ENCODE peak calls at places on chromosome 2, in eight cellular contexts. N is PC-9, K is esophagus squamous epithelium, W is transverse colon, E is hepatocyte, Z is K562, O is upper lobe of right lung, G is A549. J is an unnamed sample.

GRCh38 chr2:10368491-10369231 is 66.0 kb downstream of the HPCAL1 start:
- DNase-seq in N (no peak), K (no peak), W (no peak), E (peak; percentile 47), Z (no peak), O (peak; percentile 72), G (no peak), J (no peak)

GRCh38 chr2:172131713-172132555 is 29.2 kb upstream of the DLX2 start:
- DNase-seq in N (no peak), K (no peak), W (no peak), E (no peak), Z (no peak), O (no peak), G (no peak), J (no peak)

GRCh38 chr2:3827673-3828575 is 124.5 kb downstream of the DCDC2C start:
- DNase-seq in N (no peak), K (no peak), W (no peak), E (peak; percentile 42), Z (peak; percentile 34), O (no peak), G (peak; percentile 60), J (peak; percentile 21)

GRCh38 chr2:47225061-47225783 is 70.1 kb upstream of the STPG4 start:
- DNase-seq in N (peak; percentile 84), K (no peak), W (peak; percentile 59), E (peak; percentile 87), Z (peak; percentile 47), O (no peak), G (no peak), J (peak; percentile 71)

GRCh38 chr2:125516496-125517109 is 1139.4 kb upstream of the GYPC start:
- DNase-seq in N (no peak), K (no peak), W (no peak), E (peak; percentile 37), Z (peak; percentile 39), O (no peak), G (no peak), J (peak; percentile 15)

GRCh38 chr2:74142340-74142739 is 5.4 kb downstream of the BOLA3 start:
- DNase-seq in N (no peak), K (no peak), W (no peak), E (no peak), Z (peak; percentile 74), O (no peak), G (peak; percentile 41), J (no peak)

GRCh38 chr2:206556357-206556949 is 85.8 kb upstream of the FAM237A start:
- DNase-seq in N (no peak), K (no peak), W (no peak), E (peak; percentile 50), Z (peak; percentile 12), O (no peak), G (peak; percentile 5), J (peak; percentile 16)

GRCh38 chr2:241739651-241740050 is 5.2 kb downstream of the D2HGDH start:
- DNase-seq in N (no peak), K (no peak), W (no peak), E (no peak), Z (no peak), O (no peak), G (no peak), J (no peak)

GRCh38 chr2:189608799-189609422 is 28.3 kb upstream of the SLC40A1 start:
- DNase-seq in N (no peak), K (no peak), W (no peak), E (no peak), Z (no peak), O (no peak), G (no peak), J (no peak)

GRCh38 chr2:102061962-102062795 is 70.4 kb downstream of the IL1R2 start:
- DNase-seq in N (no peak), K (no peak), W (no peak), E (no peak), Z (peak; percentile 9), O (no peak), G (no peak), J (no peak)

GRCh38 chr2:74327627-74328026 is 15.6 kb downstream of the SLC4A5 start:
- DNase-seq in N (no peak), K (no peak), W (no peak), E (no peak), Z (no peak), O (no peak), G (no peak), J (no peak)

DNA sequence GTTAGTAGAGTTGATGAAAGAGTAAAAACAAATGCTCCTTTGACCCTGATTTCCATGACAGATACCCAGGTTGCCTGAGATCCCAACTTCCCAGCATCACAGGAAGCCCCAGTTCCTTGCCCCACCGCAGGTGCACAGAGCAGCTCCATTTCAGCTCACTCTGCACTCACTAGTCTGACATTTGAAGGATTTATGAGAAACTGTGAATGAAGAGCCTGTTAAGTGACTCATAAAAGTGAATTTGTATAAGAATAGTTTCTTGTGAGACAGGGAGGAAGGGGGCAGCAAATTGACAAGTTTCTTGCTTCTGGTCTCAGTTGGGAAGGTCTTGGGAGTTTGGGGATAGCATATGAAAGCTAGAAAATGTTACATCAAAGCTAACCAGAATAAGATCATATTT is 248.7 kb upstream of the ATP5MC3 start:
- DNase-seq in N (no peak), K (no peak), W (no peak), E (no peak), Z (no peak), O (no peak), G (no peak), J (no peak)
- H3K27ac ChIP-seq in N (no peak overlapping the region), K (no peak overlapping the region), W (no peak overlapping the region), E (no peak overlapping the region), Z (no peak overlapping the region), O (no peak overlapping the region), G (no peak overlapping the region), J (no peak overlapping the region)

GRCh38 chr2:43218221-43218549 is 8.2 kb downstream of the ZFP36L2 start:
- DNase-seq in N (no peak), K (no peak), W (no peak), E (no peak), Z (no peak), O (no peak), G (no peak), J (no peak)
- TF ChIP-seq CTCF in N (no peak), K (no peak), W (peak; percentile 38), E (no peak), Z (no peak), O (no peak), G (no peak), J (no peak)

GRCh38 chr2:100200985-100201384 is 58.6 kb upstream of the AFF3 start:
- DNase-seq in N (no peak), K (no peak), W (no peak), E (no peak), Z (no peak), O (no peak), G (no peak), J (peak; percentile 36)

GRCh38 chr2:100196786-100197494 is 54.5 kb upstream of the AFF3 start:
- DNase-seq in N (no peak), K (no peak), W (no peak), E (no peak), Z (no peak), O (peak; percentile 28), G (no peak), J (no peak)

GRCh38 chr2:100199421-100199820 is 57.0 kb upstream of the AFF3 start:
- DNase-seq in N (no peak), K (no peak), W (no peak), E (no peak), Z (no peak), O (no peak), G (no peak), J (no peak)

GRCh38 chr2:100197643-100198153 is 55.3 kb upstream of the AFF3 start:
- DNase-seq in N (no peak), K (no peak), W (peak; percentile 30), E (peak; percentile 79), Z (peak; percentile 46), O (peak; percentile 88), G (no peak), J (no peak)

DNA sequence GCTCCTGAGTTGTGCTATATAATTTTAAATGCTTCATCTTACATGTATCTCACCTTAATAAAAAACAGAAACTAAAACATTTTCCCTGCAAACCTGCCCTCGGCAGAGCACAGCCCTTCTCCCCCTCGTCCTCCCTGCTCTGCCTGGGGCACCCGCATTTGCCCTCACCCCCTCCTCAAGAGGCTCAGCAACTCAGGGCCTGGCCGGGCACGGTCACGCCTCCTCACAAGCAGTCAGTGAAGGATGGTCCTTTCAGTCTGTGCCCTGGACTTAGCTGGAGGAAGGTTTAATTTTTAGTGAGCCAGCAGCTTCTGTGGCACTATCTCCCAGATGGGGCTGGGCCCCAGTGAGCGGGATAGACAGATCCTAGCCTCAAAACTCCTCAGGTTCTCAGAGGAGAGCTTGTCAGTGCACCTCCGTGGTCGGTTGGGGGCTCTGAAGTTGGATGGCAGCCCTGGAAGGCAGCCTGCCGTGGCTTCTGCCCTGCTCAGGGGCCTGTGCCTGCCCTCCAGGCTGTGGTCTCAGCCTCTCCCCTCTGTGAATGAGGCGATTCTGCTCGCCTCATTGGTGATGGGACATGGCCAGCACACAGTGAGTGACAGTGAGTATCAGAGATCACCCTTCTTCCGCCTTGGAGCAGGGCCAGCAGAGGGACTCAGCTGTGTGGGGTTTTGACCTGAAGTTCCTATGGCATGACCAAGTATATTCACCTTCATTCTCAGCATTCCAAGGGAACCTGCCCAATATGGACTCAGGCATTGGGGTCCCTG is 56.3 kb upstream of the AFF3 start:
- DNase-seq in N (peak; percentile 5), K (no peak), W (no peak), E (no peak), Z (no peak), O (no peak), G (no peak), J (no peak)
- H3K27ac ChIP-seq in N (no peak overlapping the region), K (peak overlapping the region; percentile 83), W (peak overlapping the region; percentile 86), E (peak overlapping the region; percentile 83), Z (no peak overlapping the region), O (peak overlapping the region; percentile 78), G (no peak overlapping the region), J (no peak overlapping the region)

DNA sequence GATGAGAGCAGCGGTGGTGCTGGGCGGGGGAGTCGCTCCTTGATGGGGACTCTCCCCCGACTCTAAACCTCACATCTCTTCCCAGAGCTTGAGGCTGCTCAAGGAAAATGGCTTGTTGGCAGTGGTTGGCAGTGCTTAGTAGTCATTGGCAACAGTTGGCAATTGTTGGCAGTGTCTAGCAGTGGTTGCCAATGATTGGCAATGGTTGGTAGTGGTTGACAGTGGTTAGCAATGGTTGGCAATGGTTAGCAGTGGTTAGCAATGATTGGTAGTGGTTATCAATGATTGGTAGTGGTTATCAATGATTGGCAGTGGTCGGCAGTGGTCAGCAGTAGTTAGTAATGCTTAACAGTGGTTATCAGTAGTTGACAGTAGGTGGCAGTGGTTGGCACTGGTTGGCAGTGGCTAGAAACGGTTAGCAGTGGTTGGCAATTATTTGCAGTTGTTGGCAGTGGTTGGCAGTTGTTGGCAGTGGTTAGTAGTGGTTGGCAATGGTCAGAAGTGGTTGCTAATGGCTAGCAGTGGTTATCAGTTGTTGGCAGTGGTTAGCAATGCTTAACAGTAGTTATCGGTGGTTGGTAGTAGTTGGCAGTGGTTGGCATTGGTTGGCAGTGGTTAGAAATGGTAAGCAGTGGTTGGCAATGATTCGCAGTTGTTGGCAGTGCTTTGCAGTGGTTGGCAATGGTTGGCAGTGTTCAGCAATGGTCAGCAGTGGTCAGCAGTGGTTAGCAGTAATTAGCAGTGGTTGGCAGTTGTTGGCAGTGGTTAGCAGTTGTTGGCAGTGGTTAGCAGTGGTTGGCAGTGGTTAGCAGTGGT is 85.4 kb upstream of the OTOS start:
- DNase-seq in N (peak; percentile 3), K (no peak), W (no peak), E (no peak), Z (no peak), O (no peak), G (no peak), J (no peak)
- TF ChIP-seq CTCF in N (peak; percentile 54), K (no peak), W (no peak), E (no peak), Z (no peak), O (no peak), G (peak; percentile 26), J (no peak)

GRCh38 chr2:6203297-6203959 is 511.2 kb downstream of the SOX11 start:
- DNase-seq in N (no peak), K (no peak), W (no peak), E (peak; percentile 35), Z (no peak), O (no peak), G (no peak), J (no peak)
- H3K27ac ChIP-seq in N (peak overlapping the region; percentile 90), K (no peak overlapping the region), W (no peak overlapping the region), E (peak overlapping the region; percentile 75), Z (no peak overlapping the region), O (no peak overlapping the region), G (no peak overlapping the region), J (no peak overlapping the region)